ENCODE peak calls at places on chromosomes 6 and 20, in four cellular contexts. N is stomach, P is uterus, D is IMR-90. J is an unnamed sample. For H3K4me1, the result is how much of the 10 kb centered on the place peaks cover.

GRCh38 chr6:57040011-57040410 is 6.5 kb upstream of the KIAA1586 start:
- DNase-seq in N (no peak), P (no peak), D (no peak), J (no peak)

GRCh38 chr20:37220796-37221195 is 40.8 kb downstream of the GHRH start:
- DNase-seq in N (no peak), P (no peak), D (no peak), J (no peak)

GRCh38 chr6:28303570-28303969 is 22.2 kb downstream of the PGBD1 start:
- DNase-seq in N (no peak), P (no peak), D (no peak), J (no peak)

GRCh38 chr6:7262037-7262461 is 51.0 kb downstream of the SSR1 start:
- DNase-seq in N (no peak), P (no peak), D (no peak), J (peak)

GRCh38 chr6:119842191-119842590 is 492.6 kb upstream of the MAN1A1 start:
- DNase-seq in N (no peak), P (no peak), D (no peak), J (no peak)

GRCh38 chr6:41785689-41786450 is 1.6 kb upstream of the TOMM6 start:
- DNase-seq in N (no peak), P (no peak), D (no peak), J (peak)

GRCh38 chr6:126063512-126064146 is 77.3 kb downstream of the TRMT11 start:
- DNase-seq in N (no peak), P (no peak), D (peak), J (no peak)

GRCh38 chr6:160111812-160112211 is 9.8 kb upstream of the SLC22A1 start:
- DNase-seq in N (no peak), P (no peak), D (no peak), J (no peak)

GRCh38 chr20:61988665-61989064 is 77.0 kb downstream of the TAF4 start:
- DNase-seq in N (no peak), P (no peak), D (no peak), J (no peak)

GRCh38 chr6:138477913-138478539 is 21.3 kb downstream of the NHSL1 start:
- DNase-seq in N (no peak), P (no peak), D (no peak), J (no peak)

DNA sequence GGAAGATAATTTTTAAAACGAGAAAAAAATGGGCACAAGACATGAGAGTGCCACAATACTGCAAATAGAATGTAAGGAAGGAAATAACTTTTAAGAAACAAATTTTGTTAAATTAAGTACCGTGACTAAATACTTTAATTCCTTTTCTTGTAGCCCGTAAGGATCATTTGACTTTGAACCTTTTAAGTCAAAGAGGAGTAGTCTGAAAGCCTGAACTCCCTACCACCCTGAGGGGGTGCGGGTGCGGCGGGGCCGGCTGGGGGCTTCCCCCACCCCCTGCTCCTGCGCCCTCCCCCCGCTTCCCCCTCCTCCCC is 231 bp upstream of the PHACTR2 start:
- DNase-seq in N (no peak), P (no peak), D (no peak), J (no peak)
- H3K4me1 ChIP-seq in N (under half), P (under half), D (under half), J (under half)

DNA sequence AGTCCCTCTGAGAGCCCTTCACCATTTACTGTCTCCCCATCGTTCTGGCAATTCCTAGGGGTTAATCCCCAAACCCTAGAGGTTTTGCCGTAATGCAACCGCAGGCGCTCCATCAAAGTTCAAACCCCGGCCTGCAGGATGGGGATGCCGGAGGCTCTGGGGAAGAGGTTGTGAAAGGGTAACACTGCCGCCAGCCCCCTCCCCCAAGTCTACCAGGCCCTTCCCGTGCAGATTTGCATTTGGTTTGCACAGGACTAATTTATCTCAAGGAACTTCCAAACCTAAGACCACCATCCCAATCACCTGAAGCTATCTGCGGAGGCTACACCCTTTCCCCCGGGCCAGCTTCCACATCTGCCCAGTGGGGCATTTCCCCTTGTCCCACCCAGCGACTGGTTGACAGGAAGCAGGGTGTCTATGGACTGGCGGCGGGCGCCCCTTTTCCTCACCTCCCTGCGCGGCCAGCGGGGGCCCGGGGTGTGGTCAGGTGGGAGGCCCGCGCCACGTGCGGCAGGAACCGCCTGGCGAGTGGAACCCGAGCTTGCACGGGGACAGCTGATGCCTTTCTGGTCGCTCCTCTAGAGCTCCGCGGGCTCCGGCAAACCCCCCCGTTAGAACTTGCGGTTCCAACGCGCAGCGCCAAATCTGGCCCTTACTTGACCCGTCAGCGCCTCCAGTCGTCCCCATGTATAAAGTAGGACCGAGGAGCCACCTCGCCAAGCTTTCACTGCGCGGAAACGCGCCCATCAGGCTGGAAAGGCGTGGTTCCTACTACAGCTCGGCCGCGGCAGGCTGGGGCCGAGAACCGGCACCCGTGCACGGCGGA is 9.4 kb upstream of the SLC4A11 start:
- DNase-seq in N (peak), P (no peak), D (no peak), J (no peak)
- H3K4me3 ChIP-seq in N (peak), P (no peak), D (no peak), J (no peak)

GRCh38 chr6:166691741-166692140 is 64.7 kb upstream of the RPS6KA2 start:
- DNase-seq in N (no peak), P (no peak), D (no peak), J (no peak)
- H3K4me1 ChIP-seq in N (under half), P (under half), D (under half), J (under half)

DNA sequence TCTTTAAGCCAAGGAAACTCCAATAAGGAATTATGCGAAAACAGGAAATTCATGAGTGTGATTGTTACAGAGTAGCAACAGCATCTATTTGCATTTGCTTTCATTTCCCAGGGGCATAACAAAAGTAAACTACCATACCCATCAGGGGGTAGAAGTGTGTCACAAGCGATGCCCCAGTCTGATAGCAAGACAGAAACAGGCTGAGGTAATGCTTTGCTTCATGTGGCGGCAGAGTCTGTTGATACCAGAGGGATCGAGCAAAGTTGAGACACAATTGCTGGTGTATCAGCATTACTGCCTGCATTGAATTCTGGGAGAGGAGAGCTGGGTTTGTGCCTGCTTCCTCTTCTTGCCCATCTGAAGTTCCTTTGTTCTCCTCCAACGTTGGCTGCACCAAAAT is 51.2 kb upstream of the LYRM2 start:
- DNase-seq in N (no peak), P (no peak), D (no peak), J (no peak)
- H3K4me3 ChIP-seq in N (no peak), P (no peak), D (no peak), J (no peak)

DNA sequence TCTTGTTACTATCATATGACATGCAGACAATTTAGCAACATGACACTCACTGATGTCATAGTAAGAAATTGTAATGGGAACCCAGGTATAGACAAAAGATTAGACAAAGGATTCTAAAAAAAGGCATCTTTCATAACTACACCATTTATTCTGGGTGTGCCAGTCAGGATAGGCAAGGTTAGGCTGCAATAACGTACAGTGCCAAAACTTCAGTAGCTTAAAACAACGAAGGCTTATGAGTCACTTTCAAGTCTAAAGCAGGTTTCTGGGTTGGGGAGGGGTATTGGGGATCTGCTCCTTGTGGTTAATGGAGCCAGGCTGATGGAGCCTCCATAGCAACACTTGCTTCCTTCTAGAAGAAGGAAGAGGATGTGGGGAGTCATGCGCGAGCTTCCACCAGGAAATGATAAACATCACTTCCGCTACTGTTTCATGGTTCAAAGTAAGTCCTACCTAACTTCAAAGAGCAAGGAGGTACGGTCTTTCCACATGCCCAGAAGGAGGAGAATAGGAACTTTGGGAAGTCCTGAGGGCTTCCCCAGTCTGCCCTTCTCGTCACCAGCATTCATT is 2.0 kb upstream of the GTSF1L start:
- DNase-seq in N (no peak), P (no peak), D (no peak), J (no peak)
- H3K4me1 ChIP-seq in N (under half), P (under half), D (under half), J (under half)

GRCh38 chr6:86938814-86939213 is 1.5 kb downstream of the HTR1E start:
- DNase-seq in N (no peak), P (no peak), D (no peak), J (no peak)
- H3K4me3 ChIP-seq in N (no peak), P (no peak), D (no peak), J (no peak)

DNA sequence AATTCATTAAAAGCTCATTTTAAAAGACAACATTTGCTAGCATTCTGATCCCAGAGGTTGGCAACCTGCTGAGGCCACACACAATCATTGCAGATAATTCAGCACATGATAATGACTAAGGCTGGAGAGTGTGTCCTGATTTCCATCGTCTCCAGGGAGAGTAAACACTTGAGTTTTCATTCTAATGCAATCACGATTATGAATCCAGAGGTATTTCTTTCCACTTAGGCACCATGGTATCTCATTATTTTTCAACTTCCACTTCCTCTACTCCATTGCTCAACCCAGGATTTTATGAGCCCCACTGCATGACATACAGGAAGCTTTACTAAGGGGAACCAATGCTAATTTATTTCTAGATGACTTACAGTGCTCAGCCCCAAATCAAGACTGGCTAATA is 273.8 kb upstream of the AGPAT4 start:
- DNase-seq in N (no peak), P (no peak), D (no peak), J (no peak)
- H3K4me1 ChIP-seq in N (under half), P (under half), D (under half), J (under half)

GRCh38 chr6:26552640-26553189 is 14.5 kb downstream of the HMGN4 start:
- DNase-seq in N (no peak), P (no peak), D (no peak), J (no peak)
- H3K4me3 ChIP-seq in N (peak), P (peak), D (peak), J (peak)

DNA sequence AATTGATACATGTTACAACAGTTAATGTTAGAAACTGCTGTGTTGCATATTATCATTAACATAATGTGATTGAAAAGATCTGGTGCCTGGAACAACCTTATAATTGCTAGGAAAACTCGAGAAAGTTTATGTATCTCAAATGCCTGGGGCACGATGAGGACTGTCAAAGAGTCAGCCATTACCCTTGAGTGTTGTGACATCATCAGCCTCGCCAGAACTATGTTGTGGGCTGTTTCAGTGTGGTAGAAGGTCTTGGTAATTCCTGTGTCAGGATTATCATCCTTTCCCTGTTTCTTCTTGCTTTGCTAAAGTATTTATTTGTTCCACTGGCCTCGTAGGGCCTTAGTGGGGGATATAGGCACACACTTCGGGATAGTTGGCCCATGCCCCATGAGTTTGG is 185.1 kb downstream of the DTNBP1 start:
- DNase-seq in N (no peak), P (no peak), D (peak), J (no peak)
- H3K4me1 ChIP-seq in N (under half), P (under half), D (under half), J (under half)

DNA sequence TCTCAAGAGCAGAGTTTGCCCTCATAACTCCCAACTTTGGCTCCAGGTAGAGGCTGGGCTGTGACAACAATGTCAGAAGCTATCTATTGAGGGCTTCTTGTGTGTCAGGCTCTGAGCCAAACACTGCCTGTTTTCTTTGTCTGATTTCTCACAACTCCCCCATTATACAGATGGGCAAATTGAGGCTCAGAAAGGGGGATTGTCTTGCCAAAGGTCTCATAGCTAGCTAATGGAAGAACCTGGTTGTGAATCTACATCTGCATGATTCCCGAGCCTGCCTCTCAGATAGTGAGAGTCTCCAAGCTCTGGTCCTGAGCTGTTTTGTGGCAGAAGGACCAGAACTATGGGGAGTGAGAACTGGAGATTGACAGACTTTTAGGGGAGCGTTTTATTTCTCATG is 1.4 kb downstream of the CD40 start:
- DNase-seq in N (peak), P (no peak), D (no peak), J (no peak)
- H3K4me3 ChIP-seq in N (no peak), P (no peak), D (no peak), J (no peak)